ENCODE peak calls at places on chromosomes 5 and 9, in ten cellular contexts. V, R, S, W, F, U, L, P, Q and O are unnamed samples.

GRCh38 chr9:96655198-96655851 is at the start of gene PRXL2C:
- DNase-seq in V (peak), R (peak), S (peak), W (peak), F (peak), U (peak), L (peak), P (no peak), Q (peak), O (no peak)

GRCh38 chr5:145158654-145159199 is 676.4 kb downstream of the PRELID2 start:
- DNase-seq in V (no peak), R (no peak), S (no peak), W (no peak), F (no peak), U (peak), L (no peak), P (no peak), Q (no peak), O (peak)

GRCh38 chr5:159850192-159850573 is 66.1 kb upstream of the ADRA1B start:
- DNase-seq in V (no peak), R (no peak), S (peak), W (no peak), F (no peak), U (no peak), L (no peak), P (no peak), Q (peak), O (no peak)

GRCh38 chr5:143166080-143166479 is 237.4 kb downstream of the NR3C1 start:
- DNase-seq in V (no peak), R (no peak), S (no peak), W (no peak), F (no peak), U (no peak), L (no peak), P (no peak), Q (no peak), O (no peak)

GRCh38 chr5:122707796-122708195 is 67.1 kb upstream of the SNX2 start:
- DNase-seq in V (no peak), R (no peak), S (no peak), W (no peak), F (no peak), U (no peak), L (no peak), P (no peak), Q (no peak), O (no peak)

GRCh38 chr5:67730917-67731474 is 484.6 kb upstream of the PIK3R1 start:
- DNase-seq in V (no peak), R (no peak), S (no peak), W (no peak), F (no peak), U (no peak), L (no peak), P (no peak), Q (no peak), O (peak)

GRCh38 chr5:79297661-79298060 is 61.7 kb downstream of the JMY start:
- DNase-seq in V (no peak), R (no peak), S (no peak), W (peak), F (no peak), U (peak), L (no peak), P (no peak), Q (peak), O (peak)

GRCh38 chr5:69517763-69518212 is 25.2 kb downstream of the OCLN start:
- DNase-seq in V (no peak), R (no peak), S (no peak), W (no peak), F (no peak), U (peak), L (no peak), P (no peak), Q (peak), O (no peak)

GRCh38 chr9:107039546-107039945 is 176.6 kb downstream of the ZNF462 start:
- DNase-seq in V (no peak), R (no peak), S (no peak), W (peak), F (no peak), U (peak), L (no peak), P (no peak), Q (peak), O (no peak)

GRCh38 chr5:97400537-97400936 is 217.5 kb upstream of the RIOK2 start:
- DNase-seq in V (no peak), R (no peak), S (no peak), W (no peak), F (no peak), U (peak), L (no peak), P (no peak), Q (no peak), O (peak)

GRCh38 chr9:120265791-120266190 is 314.2 kb downstream of the CDK5RAP2 start:
- DNase-seq in V (peak), R (no peak), S (no peak), W (peak), F (peak), U (peak), L (no peak), P (no peak), Q (no peak), O (peak)

GRCh38 chr9:111036068-111036789 is 2.0 kb downstream of the LPAR1 start:
- DNase-seq in V (peak), R (no peak), S (peak), W (no peak), F (peak), U (no peak), L (no peak), P (no peak), Q (peak), O (peak)

GRCh38 chr5:68290260-68290674 is 74.7 kb downstream of the PIK3R1 start:
- DNase-seq in V (no peak), R (no peak), S (no peak), W (no peak), F (peak), U (no peak), L (no peak), P (no peak), Q (peak), O (no peak)